ENCODE peak calls at places on chromosomes 7 and 10, in ten cellular contexts. Y is astrocyte of the cerebellum, Z is endothelial cell, W is ACHN, D is Karpas-422, N is fibroblast of lung, E is SK-N-SH, H is RWPE1, R is right cardiac atrium, F is NAMALWA. J is an unnamed sample.

GRCh38 chr7:16465469-16466086 is at the start of gene SOSTDC1:
- DNase-seq in Y (peak), Z (no peak), W (peak), D (no peak), N (peak), E (peak), H (no peak), R (no peak), F (no peak), J (no peak)

GRCh38 chr10:3773465-3774017 is 11.5 kb downstream of the KLF6 start:
- DNase-seq in Y (no peak), Z (no peak), W (peak), D (no peak), N (no peak), E (no peak), H (no peak), R (no peak), F (no peak), J (no peak)

GRCh38 chr10:87818505-87819273 is 663 bp upstream of the ATAD1 start:
- DNase-seq in Y (no peak), Z (peak), W (peak), D (peak), N (peak), E (peak), H (no peak), R (no peak), F (peak), J (peak)

GRCh38 chr10:33955676-33956075 is 621.2 kb upstream of the NRP1 start:
- DNase-seq in Y (peak), Z (no peak), W (no peak), D (no peak), N (peak), E (no peak), H (no peak), R (no peak), F (no peak), J (no peak)

GRCh38 chr7:73717991-73718405 is 1.5 kb downstream of the STX1A start:
- DNase-seq in Y (peak), Z (no peak), W (peak), D (peak), N (peak), E (no peak), H (peak), R (no peak), F (peak), J (peak)

GRCh38 chr10:60316029-60316428 is 73.6 kb downstream of the ANK3 start:
- DNase-seq in Y (no peak), Z (no peak), W (no peak), D (no peak), N (no peak), E (no peak), H (no peak), R (no peak), F (no peak), J (no peak)

GRCh38 chr10:128275405-128275804 is 149.2 kb upstream of the MKI67 start:
- DNase-seq in Y (no peak), Z (no peak), W (no peak), D (no peak), N (no peak), E (no peak), H (no peak), R (no peak), F (no peak), J (no peak)

GRCh38 chr7:132865366-132865765 is 216.5 kb downstream of the CHCHD3 start:
- DNase-seq in Y (no peak), Z (peak), W (no peak), D (no peak), N (no peak), E (no peak), H (no peak), R (no peak), F (no peak), J (peak)

GRCh38 chr10:123141791-123142700 is 5.9 kb upstream of the HMX2 start:
- DNase-seq in Y (no peak), Z (no peak), W (no peak), D (no peak), N (no peak), E (no peak), H (no peak), R (no peak), F (no peak), J (peak)

GRCh38 chr10:75405201-75406143 is 3.9 kb upstream of the ZNF503 start:
- DNase-seq in Y (no peak), Z (peak), W (no peak), D (no peak), N (peak), E (peak), H (no peak), R (no peak), F (no peak), J (no peak)

GRCh38 chr7:22193361-22194016 is 163.5 kb downstream of the RAPGEF5 start:
- DNase-seq in Y (peak), Z (peak), W (no peak), D (no peak), N (peak), E (no peak), H (no peak), R (no peak), F (no peak), J (no peak)

GRCh38 chr7:92747041-92747835 is 89.1 kb downstream of the CDK6 start:
- DNase-seq in Y (no peak), Z (no peak), W (peak), D (no peak), N (peak), E (no peak), H (peak), R (no peak), F (no peak), J (peak)